ENCODE peak calls at places on chromosomes 4 and X, in nine cellular contexts. J is heart right ventricle, V is fibroblast of lung, L is GM12865, A is A549, X is left ventricle myocardium inferior, G is GM23338, Y is suprapubic skin, O is breast epithelium. Q is an unnamed sample.

GRCh38 chr4:790466-790820 is 35.5 kb downstream of the CPLX1 start:
- DNase-seq in J (no peak), V (no peak), L (no peak), A (no peak), X (no peak), G (no peak), Y (no peak), O (no peak), Q (no peak)

GRCh38 chr4:24850669-24851068 is 55.3 kb downstream of the SOD3 start:
- DNase-seq in J (no peak), V (peak), L (no peak), A (no peak), X (no peak), G (no peak), Y (no peak), O (no peak), Q (peak)

GRCh38 chrX:70455366-70456202 is 10.9 kb downstream of the DLG3 start:
- DNase-seq in J (no peak), V (no peak), L (no peak), A (no peak), X (no peak), G (peak), Y (no peak), O (no peak), Q (no peak)

GRCh38 chrX:26915064-26915463 is 548.1 kb downstream of the PPP4R3C start:
- DNase-seq in J (no peak), V (no peak), L (no peak), A (no peak), X (no peak), G (no peak), Y (no peak), O (no peak), Q (no peak)

GRCh38 chr4:150224896-150225591 is 146.8 kb downstream of the DCLK2 start:
- DNase-seq in J (no peak), V (peak), L (no peak), A (peak), X (no peak), G (peak), Y (no peak), O (no peak), Q (peak)

GRCh38 chr4:36523182-36523581 is 241.8 kb downstream of the DTHD1 start:
- DNase-seq in J (no peak), V (no peak), L (no peak), A (no peak), X (no peak), G (peak), Y (no peak), O (no peak), Q (no peak)

GRCh38 chrX:16559206-16559619 is 90.7 kb upstream of the S100G start:
- DNase-seq in J (no peak), V (peak), L (no peak), A (no peak), X (no peak), G (no peak), Y (no peak), O (no peak), Q (peak)

GRCh38 chr4:77566148-77566547 is 39.5 kb upstream of the CXCL13 start:
- DNase-seq in J (no peak), V (no peak), L (no peak), A (no peak), X (no peak), G (no peak), Y (no peak), O (no peak), Q (no peak)

GRCh38 chr4:183571350-183572076 is 66.7 kb downstream of the ING2 start:
- DNase-seq in J (peak), V (peak), L (peak), A (peak), X (no peak), G (peak), Y (no peak), O (peak), Q (peak)

GRCh38 chrX:110204986-110205385 is 112.9 kb downstream of the AMMECR1 start:
- DNase-seq in J (no peak), V (peak), L (no peak), A (no peak), X (no peak), G (no peak), Y (no peak), O (no peak), Q (peak)

GRCh38 chrX:57951666-57952319 is 41.5 kb upstream of the ZXDA start:
- DNase-seq in J (peak), V (no peak), L (peak), A (no peak), X (peak), G (no peak), Y (no peak), O (peak), Q (no peak)

GRCh38 chr4:107304699-107305286 is 268.7 kb upstream of the DKK2 start:
- DNase-seq in J (no peak), V (no peak), L (no peak), A (no peak), X (no peak), G (no peak), Y (no peak), O (no peak), Q (no peak)

GRCh38 chr4:177546745-177547144 is 104.5 kb upstream of the AGA start:
- DNase-seq in J (no peak), V (peak), L (no peak), A (no peak), X (no peak), G (no peak), Y (no peak), O (no peak), Q (no peak)

DNA sequence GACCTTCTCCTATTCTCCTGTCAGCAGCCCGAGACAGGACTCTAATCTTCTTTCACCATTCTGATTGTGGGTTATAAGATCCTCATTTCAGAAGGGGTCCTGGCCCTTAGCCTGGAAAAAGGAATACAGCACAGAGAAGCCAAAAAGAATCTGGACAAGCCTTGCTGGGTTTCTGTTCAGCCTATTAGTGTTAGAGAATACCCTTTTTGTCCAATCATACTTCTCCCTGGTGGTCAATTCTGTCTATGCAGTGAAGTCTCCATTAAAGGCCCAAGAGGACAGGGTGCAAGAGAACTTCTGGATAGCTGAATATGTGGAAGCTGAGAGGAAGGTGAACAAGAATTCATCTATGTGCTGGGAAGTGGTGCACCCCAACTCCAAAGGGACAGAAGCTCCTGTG is 105.7 kb upstream of the AGA start:
- DNase-seq in J (no peak), V (no peak), L (no peak), A (no peak), X (no peak), G (no peak), Y (no peak), O (no peak), Q (no peak)
- TF ChIP-seq CTCF in J (no peak), V (peak), L (no peak), A (no peak), X (no peak), G (no peak), Y (no peak), O (no peak), Q (no peak)

DNA sequence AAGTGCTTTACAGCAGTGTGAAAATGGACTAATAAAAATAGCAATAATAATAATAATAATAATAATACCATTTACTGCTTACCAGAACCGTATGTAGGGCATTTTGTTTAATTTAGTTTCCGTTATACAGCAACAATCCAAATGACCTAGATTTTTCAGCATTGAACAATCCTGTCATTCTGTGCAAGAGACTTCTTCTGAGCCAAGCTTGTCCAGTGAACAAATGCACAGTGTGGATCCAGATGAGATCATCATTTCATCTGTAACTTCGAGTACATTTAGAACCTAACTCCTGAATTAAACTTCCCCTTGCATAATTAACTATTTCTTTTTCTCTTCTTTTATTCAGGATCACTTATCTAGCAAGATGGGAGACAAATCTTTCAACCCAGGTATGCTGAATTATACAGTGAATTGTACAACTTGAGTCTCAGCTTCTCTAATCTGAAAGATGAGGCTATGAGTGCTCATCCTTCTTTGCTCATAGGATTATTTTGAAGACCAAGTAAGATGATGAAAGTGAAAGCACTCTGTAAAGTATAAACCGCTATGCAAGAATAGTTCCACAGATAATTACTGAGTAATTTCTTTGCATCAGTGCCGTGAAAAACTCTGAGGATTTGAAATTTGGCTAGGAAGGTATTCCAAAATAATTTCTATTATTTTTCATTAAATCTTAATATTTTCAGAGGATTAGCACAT is 6.6 kb downstream of the CLNK start:
- DNase-seq in J (no peak), V (no peak), L (peak), A (no peak), X (no peak), G (no peak), Y (no peak), O (no peak), Q (no peak)
- H3K4me3 ChIP-seq in J (no peak), V (no peak), L (no peak), A (no peak), X (no peak), G (no peak), Y (no peak), O (no peak), Q (no peak)

DNA sequence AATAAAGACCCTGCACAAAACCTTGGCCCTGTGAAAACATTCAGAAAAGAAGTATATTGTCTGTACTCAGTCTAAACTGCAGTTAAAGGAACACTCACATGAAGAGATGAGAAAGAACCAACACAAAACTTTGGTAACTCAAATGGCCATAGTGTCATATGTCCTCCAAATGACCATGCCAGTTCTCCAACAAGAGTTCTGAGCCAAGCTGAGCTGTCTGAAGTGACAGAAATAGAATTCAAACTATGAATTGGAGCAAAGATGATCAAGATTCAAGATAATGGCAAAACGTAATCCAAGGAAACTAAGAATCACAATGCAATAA is 739.3 kb upstream of the NDST4 start:
- DNase-seq in J (no peak), V (no peak), L (no peak), A (no peak), X (no peak), G (no peak), Y (no peak), O (no peak), Q (no peak)
- TF ChIP-seq CTCF in J (no peak), V (no peak), L (no peak), A (no peak), X (no peak), G (peak), Y (no peak), O (peak), Q (no peak)

DNA sequence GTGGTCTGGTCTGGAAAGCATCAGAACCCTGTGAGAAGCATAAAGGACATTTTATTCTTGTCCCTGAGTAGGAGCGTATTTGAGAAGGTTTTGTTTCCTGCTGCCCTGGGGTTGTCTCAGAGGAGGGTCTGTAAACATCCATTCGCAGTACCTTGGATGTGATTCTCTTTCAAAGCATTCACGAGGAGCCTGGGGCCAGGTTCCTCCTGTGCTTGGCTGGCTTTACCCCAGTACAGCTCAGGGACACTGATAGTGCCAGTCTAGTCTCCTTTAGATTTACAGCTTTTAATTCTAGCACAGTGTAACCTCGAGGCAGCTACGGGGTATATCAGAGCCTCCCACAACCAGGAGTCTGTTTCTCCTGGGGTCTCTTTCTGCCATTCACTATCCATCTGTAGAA is 2.7 kb downstream of the CLRN2 start:
- DNase-seq in J (no peak), V (no peak), L (no peak), A (no peak), X (no peak), G (peak), Y (no peak), O (no peak), Q (no peak)
- H3K4me3 ChIP-seq in J (no peak), V (no peak), L (no peak), A (no peak), X (no peak), G (peak), Y (no peak), O (no peak), Q (no peak)

GRCh38 chr4:155407480-155407879 is 30.7 kb upstream of the MAP9 start:
- DNase-seq in J (no peak), V (peak), L (no peak), A (no peak), X (no peak), G (no peak), Y (no peak), O (no peak), Q (no peak)

GRCh38 chr4:155405059-155405458 is 28.3 kb upstream of the MAP9 start:
- DNase-seq in J (no peak), V (peak), L (no peak), A (no peak), X (no peak), G (no peak), Y (no peak), O (no peak), Q (no peak)

GRCh38 chr4:155400893-155401292 is 24.1 kb upstream of the MAP9 start:
- DNase-seq in J (no peak), V (no peak), L (no peak), A (no peak), X (no peak), G (no peak), Y (no peak), O (no peak), Q (no peak)

GRCh38 chr4:155402941-155403340 is 26.2 kb upstream of the MAP9 start:
- DNase-seq in J (no peak), V (no peak), L (no peak), A (no peak), X (no peak), G (no peak), Y (no peak), O (no peak), Q (no peak)

DNA sequence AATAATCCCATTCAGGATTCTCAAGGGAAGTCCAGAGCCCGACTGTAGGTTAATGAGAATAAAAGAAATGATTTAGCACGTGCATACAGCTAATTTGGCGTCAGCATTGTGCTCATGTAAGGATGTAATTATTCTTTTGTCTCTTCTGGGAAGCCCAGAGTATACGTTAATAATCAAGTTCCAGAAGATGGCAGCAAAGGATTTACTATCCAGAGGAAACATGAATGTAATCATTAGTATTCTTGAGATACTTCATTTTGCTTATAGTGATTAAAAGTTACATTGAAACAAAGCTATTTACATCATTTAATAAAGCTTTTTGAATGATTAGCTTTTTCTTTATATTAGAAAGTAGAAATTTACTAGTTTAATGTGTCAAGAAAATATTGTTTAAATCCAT is 27.1 kb upstream of the MAP9 start:
- DNase-seq in J (no peak), V (peak), L (peak), A (peak), X (no peak), G (peak), Y (no peak), O (no peak), Q (peak)
- TF ChIP-seq CTCF in J (peak), V (peak), L (no peak), A (peak), X (peak), G (peak), Y (no peak), O (peak), Q (peak)

GRCh38 chr4:122100508-122100907 is 51.6 kb upstream of the BLTP1 start:
- DNase-seq in J (no peak), V (no peak), L (no peak), A (no peak), X (no peak), G (peak), Y (no peak), O (no peak), Q (no peak)
- H3K4me3 ChIP-seq in J (no peak), V (no peak), L (no peak), A (no peak), X (no peak), G (peak), Y (no peak), O (no peak), Q (no peak)

Q was measured in AG10803.